ENCODE peak calls at places on chromosome 5, in five cellular contexts. O, T, M, A and F are unnamed samples. For H3K27me3, the result is how much of the 10 kb centered on the place peaks cover.

GRCh38 chr5:168549554-168549953 is 20.4 kb downstream of the FBLL1 start:
- DNase-seq in O (no peak), M (no peak), A (no peak), T (no peak), F (no peak)

GRCh38 chr5:100772548-100772947 is 130.5 kb downstream of the ST8SIA4 start:
- DNase-seq in T (no peak), A (no peak), M (no peak), O (no peak), F (no peak)

GRCh38 chr5:98770911-98771322 is 2.5 kb upstream of the RGMB start:
- DNase-seq in O (no peak), T (no peak), A (no peak), M (no peak), F (no peak)

GRCh38 chr5:141779642-141780041 is 97.6 kb upstream of the ARAP3 start:
- DNase-seq in A (no peak), O (peak), T (no peak), M (no peak), F (no peak)

GRCh38 chr5:120771181-120771580 is 307.1 kb downstream of the PRR16 start:
- DNase-seq in T (no peak), M (no peak), O (no peak), A (no peak), F (no peak)

GRCh38 chr5:88877826-88878225 is 5.2 kb downstream of the MEF2C start:
- DNase-seq in M (no peak), T (no peak), A (no peak), O (no peak), F (no peak)

GRCh38 chr5:10166392-10166791 is 83.3 kb downstream of the ATPSCKMT start:
- DNase-seq in T (no peak), O (no peak), A (no peak), M (no peak), F (no peak)

GRCh38 chr5:83197326-83197725 is 120.0 kb downstream of the XRCC4 start:
- DNase-seq in O (no peak), A (no peak), M (no peak), T (no peak), F (no peak)

GRCh38 chr5:160619381-160619780 is 197.7 kb downstream of the PTTG1 start:
- DNase-seq in M (no peak), T (no peak), A (no peak), O (no peak), F (no peak)

GRCh38 chr5:56508249-56508648 is 275.1 kb upstream of the ANKRD55 start:
- DNase-seq in T (no peak), O (no peak), M (no peak), A (no peak), F (no peak)

GRCh38 chr5:39660020-39660419 is 235.2 kb upstream of the DAB2 start:
- DNase-seq in A (no peak), O (no peak), M (no peak), T (no peak), F (no peak)

GRCh38 chr5:110769282-110769681 is 30.5 kb downstream of the SLC25A46 start:
- DNase-seq in T (no peak), A (no peak), M (no peak), O (no peak), F (no peak)

GRCh38 chr5:169856571-169856970 is 123.7 kb downstream of the INSYN2B start:
- DNase-seq in A (no peak), O (no peak), T (no peak), M (no peak), F (no peak)

GRCh38 chr5:181111010-181111409 is 20.0 kb downstream of the OR2V1 start:
- DNase-seq in O (no peak), M (peak), T (no peak), A (no peak), F (peak)

GRCh38 chr5:65032250-65032649 is 263.5 kb downstream of the CWC27 start:
- DNase-seq in T (no peak), A (peak), M (no peak), O (no peak), F (no peak)

GRCh38 chr5:85931220-85931619 is 686.5 kb upstream of the COX7C start:
- DNase-seq in A (no peak), O (no peak), M (no peak), T (no peak), F (no peak)

GRCh38 chr5:16067415-16067814 is 112.2 kb downstream of the MARCHF11 start:
- DNase-seq in M (no peak), A (no peak), O (no peak), T (no peak), F (no peak)

GRCh38 chr5:125823572-125823971 is 599.6 kb upstream of the GRAMD2B start:
- DNase-seq in M (no peak), A (no peak), O (no peak), T (no peak), F (no peak)

GRCh38 chr5:95238560-95239325 is 46.2 kb downstream of the MCTP1 start:
- DNase-seq in O (no peak), A (no peak), M (no peak), T (no peak), F (no peak)

GRCh38 chr5:157222506-157223230 is 42.0 kb downstream of the ITK start:
- DNase-seq in A (no peak), O (no peak), M (no peak), T (peak), F (no peak)

GRCh38 chr5:137605377-137605776 is 106.3 kb upstream of the SPOCK1 start:
- DNase-seq in O (no peak), M (no peak), T (no peak), A (no peak), F (no peak)

GRCh38 chr5:93576015-93576414 is 5.0 kb downstream of the NR2F1-AS1 start:
- DNase-seq in O (no peak), T (no peak), M (no peak), A (no peak), F (no peak)

GRCh38 chr5:93574041-93574938 is 6.7 kb downstream of the NR2F1-AS1 start:
- DNase-seq in T (no peak), O (peak), M (no peak), A (no peak), F (no peak)

GRCh38 chr5:93574939-93575241 is 6.1 kb downstream of the NR2F1-AS1 start:
- DNase-seq in T (no peak), A (no peak), O (no peak), M (no peak), F (no peak)

GRCh38 chr5:93576994-93577575 is 3.9 kb downstream of the NR2F1-AS1 start:
- DNase-seq in M (no peak), A (no peak), T (no peak), O (peak), F (no peak)

DNA sequence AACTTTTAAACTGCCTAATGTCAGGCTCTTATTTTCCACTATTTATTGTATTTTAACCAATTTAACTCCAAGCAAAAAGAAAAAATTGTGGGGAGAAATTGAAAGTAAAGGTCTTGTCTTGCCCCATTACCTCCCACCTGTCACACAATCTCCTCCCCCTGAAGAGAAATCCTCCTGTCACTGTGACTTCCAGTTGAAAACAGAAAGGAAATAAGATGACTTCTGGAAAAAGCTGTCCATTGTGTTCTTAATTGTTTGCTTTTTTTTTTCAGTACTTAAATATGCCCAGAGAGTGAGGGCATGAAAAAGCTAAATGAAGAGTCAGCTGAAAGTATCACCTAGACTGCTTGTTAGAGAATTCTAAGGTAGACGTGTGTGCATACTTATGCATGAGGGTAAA is 5.6 kb downstream of the NR2F1-AS1 start:
- DNase-seq in M (no peak), A (no peak), O (no peak), T (no peak), F (no peak)
- H3K27me3 ChIP-seq in M (under half), A (under half), O (under half), T (under half), F (half or more)

DNA sequence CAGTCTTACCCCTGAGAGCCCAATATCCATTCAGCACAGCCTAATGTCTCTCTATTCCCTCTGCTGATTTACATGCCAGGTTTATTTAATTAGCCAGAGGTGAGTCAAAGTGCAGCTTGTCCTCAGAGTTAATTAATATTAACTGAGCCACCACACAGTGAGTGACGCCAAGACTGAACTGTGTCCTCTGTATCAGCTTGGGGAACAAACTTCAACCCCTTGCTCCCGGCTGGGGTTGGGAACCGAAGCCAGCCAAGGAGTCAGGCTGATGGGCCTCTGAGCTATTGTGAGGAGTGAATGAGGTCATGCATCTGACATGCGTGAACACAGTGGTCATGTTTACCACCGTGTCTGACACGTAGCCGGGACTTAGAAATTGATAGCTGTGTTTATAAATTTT is 17.1 kb downstream of the IGIP start:
- DNase-seq in A (no peak), T (no peak), M (no peak), O (no peak), F (no peak)
- H3K27me3 ChIP-seq in A (under half), T (under half), M (under half), O (under half), F (under half)

GRCh38 chr5:43038523-43038989 is 1.6 kb downstream of the ANXA2R start:
- DNase-seq in T (peak), O (no peak), A (no peak), M (no peak), F (no peak)

GRCh38 chr5:43037929-43038510 is 2.1 kb downstream of the ANXA2R start:
- DNase-seq in M (no peak), O (no peak), T (peak), A (no peak), F (no peak)

GRCh38 chr5:43034591-43034968 is 5.5 kb downstream of the ANXA2R start:
- DNase-seq in O (no peak), M (no peak), A (no peak), T (no peak), F (no peak)

GRCh38 chr5:43036856-43037711 is 3.0 kb downstream of the ANXA2R start:
- DNase-seq in T (no peak), O (no peak), A (no peak), M (no peak), F (peak)

GRCh38 chr5:43036409-43036808 is 3.7 kb downstream of the ANXA2R start:
- DNase-seq in T (no peak), O (no peak), A (no peak), M (no peak), F (no peak)
- H3K27me3 ChIP-seq in T (under half), O (under half), A (under half), M (under half), F (under half)

GRCh38 chr5:176181271-176181855 is 56.9 kb upstream of the SIMC1 start:
- DNase-seq in A (no peak), T (no peak), O (no peak), M (no peak), F (no peak)
- H3K27me3 ChIP-seq in A (under half), T (under half), O (under half), M (under half), F (under half)

DNA sequence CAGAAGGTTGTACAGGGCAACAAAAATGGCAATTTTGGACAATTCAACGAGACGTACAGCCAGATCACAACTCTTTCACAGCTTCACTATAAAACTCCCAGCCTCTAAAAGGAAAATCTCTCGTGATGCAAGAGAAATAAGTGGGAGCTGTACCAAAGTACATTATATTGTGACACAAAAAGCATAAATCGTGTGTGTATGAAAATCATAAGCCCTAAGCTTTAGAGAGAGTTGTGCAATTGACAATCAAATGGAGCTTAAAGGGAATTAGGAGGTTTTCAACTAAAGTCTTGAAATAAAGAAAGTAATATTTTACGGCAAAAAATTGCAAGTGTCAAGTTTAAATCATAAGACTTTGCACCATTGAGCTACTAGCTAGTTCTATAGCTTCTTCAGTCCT is 194.8 kb upstream of the TBCA start:
- DNase-seq in A (no peak), M (no peak), O (no peak), T (no peak), F (no peak)
- H3K27me3 ChIP-seq in A (under half), M (under half), O (under half), T (under half), F (under half)

DNA sequence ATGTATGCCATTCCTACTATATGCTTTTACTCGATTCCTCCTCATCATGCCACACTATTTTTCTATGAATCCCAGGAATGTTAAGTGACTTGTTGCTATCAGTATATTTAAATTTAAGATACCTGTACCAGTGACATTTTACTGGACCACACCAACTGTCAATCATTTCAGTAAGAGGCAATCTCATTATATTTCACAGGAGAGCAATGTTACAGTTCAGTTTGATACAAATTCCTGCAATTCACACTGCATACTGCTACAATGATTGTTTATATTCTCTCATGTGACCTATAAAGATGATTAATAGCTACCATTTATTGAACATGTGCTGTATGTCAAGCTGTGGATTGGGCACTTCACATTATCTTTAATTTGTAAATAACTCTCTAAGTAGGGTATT is 30.0 kb downstream of the SPEF2 start:
- DNase-seq in A (no peak), M (no peak), T (no peak), O (no peak), F (no peak)
- H3K27me3 ChIP-seq in A (under half), M (under half), T (under half), O (under half), F (under half)

DNA sequence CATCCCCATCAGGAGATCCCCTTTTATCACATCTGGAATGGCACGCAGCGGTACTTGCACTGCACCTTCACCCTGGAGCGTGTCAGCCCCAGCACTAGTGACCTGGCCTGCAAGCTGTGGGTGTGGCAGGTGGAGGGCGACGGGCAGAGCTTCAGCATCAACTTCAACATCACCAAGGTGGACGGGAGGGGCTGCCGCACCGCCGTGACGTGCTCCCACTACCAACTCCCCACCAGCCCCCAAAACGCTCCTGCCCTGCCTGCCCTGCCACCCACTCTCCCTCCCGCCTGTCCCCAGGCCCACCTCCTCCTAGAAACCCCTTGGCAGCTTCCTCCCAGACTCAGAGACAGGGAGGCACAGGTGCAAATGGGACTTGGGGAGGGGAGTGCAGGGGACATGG is 20.7 kb downstream of the HK3 start:
- DNase-seq in A (no peak), M (no peak), T (no peak), O (no peak), F (no peak)
- H3K27me3 ChIP-seq in A (half or more), M (under half), T (under half), O (under half), F (under half)

GRCh38 chr5:36001032-36001431 is 9.8 kb upstream of the UGT3A1 start:
- DNase-seq in M (no peak), T (no peak), O (no peak), A (no peak), F (no peak)
- H3K27me3 ChIP-seq in M (under half), T (under half), O (under half), A (under half), F (under half)

GRCh38 chr5:499233-500209 is 24.7 kb downstream of the SLC9A3 start:
- DNase-seq in A (no peak), O (no peak), T (no peak), M (no peak), F (no peak)

GRCh38 chr5:496028-496427 is 28.2 kb downstream of the SLC9A3 start:
- DNase-seq in O (no peak), T (no peak), A (no peak), M (no peak), F (no peak)

GRCh38 chr5:497090-497489 is 27.2 kb downstream of the SLC9A3 start:
- DNase-seq in A (no peak), M (no peak), O (no peak), T (no peak), F (no peak)

GRCh38 chr5:500491-500890 is 23.8 kb downstream of the SLC9A3 start:
- DNase-seq in M (no peak), A (no peak), T (no peak), O (no peak), F (no peak)

DNA sequence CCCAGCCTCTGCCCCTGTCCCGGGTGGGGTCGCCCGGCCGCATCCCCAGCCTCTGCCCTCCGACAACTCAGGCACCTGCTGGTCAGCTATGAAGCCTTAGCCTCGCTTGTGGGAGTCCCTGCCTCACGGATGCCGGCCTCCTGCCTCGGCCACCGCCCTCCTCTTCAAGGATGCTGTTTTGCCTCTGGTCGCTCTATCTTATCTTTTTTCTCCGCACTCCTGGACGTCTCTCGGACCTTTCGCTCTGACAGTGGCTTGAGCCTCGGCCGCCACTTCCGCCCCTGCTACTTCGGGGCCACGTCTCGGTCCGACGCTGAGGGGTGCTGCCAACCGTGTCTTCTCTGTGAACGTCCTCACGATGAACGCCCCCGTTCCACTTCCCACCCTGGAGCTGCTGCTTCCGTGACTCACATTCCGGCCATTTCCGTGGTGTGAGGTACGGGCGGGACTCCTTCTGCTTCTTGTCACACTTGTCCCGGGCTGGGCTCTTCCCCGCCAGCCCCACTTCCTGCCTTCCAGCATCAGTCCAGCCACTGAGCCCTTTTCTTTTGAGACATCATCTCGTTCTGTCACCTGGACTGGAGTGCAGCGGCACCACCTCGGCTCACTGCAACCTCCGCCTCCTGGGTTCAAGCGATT is 26.3 kb downstream of the SLC9A3 start:
- DNase-seq in M (no peak), A (no peak), O (no peak), T (no peak), F (no peak)
- H3K27me3 ChIP-seq in M (half or more), A (half or more), O (under half), T (under half), F (under half)

DNA sequence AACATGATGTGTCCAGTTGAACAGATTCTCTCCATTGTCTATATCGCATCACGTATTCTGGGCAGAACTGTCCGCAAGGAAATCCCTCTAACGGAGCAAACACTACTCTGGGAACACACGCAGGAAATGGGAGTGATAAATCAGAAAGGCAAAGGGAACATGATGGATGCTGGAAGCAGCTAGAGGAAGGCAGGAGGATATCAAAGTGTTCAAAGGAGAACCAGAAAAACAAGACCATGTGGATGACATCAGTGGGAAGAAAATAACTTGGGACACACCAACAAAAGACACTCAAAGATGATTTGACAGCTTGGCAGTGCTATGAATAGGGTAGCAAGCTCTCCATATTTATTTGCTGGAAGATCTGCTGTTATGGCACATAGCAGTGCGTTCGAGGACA is 142.9 kb downstream of the PLK2 start:
- DNase-seq in O (no peak), T (no peak), A (no peak), M (no peak), F (no peak)
- H3K27me3 ChIP-seq in O (under half), T (under half), A (under half), M (under half), F (under half)